ENCODE peak calls at places on chromosomes 12 and 14, in six cellular contexts. U is adipocyte, O is small intestine, L is GM12878, A is aorta, K is DND-41. D is an unnamed sample.

GRCh38 chr14:105857223-105857815 is 330.9 kb downstream of the TMEM121 start:
- DNase-seq in U (no peak), O (no peak), L (no peak), A (peak; percentile 56), K (peak; percentile 6), D (peak; percentile 55)

GRCh38 chr12:12521044-12521485 is 41.6 kb downstream of the DUSP16 start:
- DNase-seq in U (no peak), O (peak; percentile 66), L (no peak), A (no peak), K (no peak), D (no peak)

GRCh38 chr14:78710963-78711362 is 540.8 kb downstream of the NRXN3 start:
- DNase-seq in U (no peak), O (no peak), L (no peak), A (no peak), K (no peak), D (no peak)

GRCh38 chr14:75976838-75977237 is 5.0 kb downstream of the TGFB3 start:
- DNase-seq in U (no peak), O (no peak), L (no peak), A (no peak), K (no peak), D (no peak)

GRCh38 chr14:25394356-25394755 is 344.4 kb upstream of the STXBP6 start:
- DNase-seq in U (no peak), O (no peak), L (no peak), A (no peak), K (no peak), D (no peak)

GRCh38 chr12:76201758-76202157 is 117.3 kb upstream of the NAP1L1 start:
- DNase-seq in U (no peak), O (no peak), L (no peak), A (no peak), K (peak; percentile 27), D (no peak)

GRCh38 chr12:102562836-102563425 is 82.6 kb upstream of the IGF1 start:
- DNase-seq in U (no peak), O (no peak), L (no peak), A (no peak), K (no peak), D (no peak)

GRCh38 chr12:76563061-76563460 is 3.5 kb upstream of the OSBPL8 start:
- DNase-seq in U (no peak), O (no peak), L (no peak), A (no peak), K (no peak), D (no peak)

GRCh38 chr14:53093206-53093605 is 59.9 kb downstream of the DDHD1 start:
- DNase-seq in U (peak; percentile 83), O (no peak), L (no peak), A (no peak), K (no peak), D (no peak)

GRCh38 chr14:73712540-73713141 is 1.5 kb downstream of the PNMA1 start:
- DNase-seq in U (peak; percentile 50), O (peak; percentile 71), L (no peak), A (no peak), K (peak; percentile 46), D (no peak)

GRCh38 chr12:18595406-18595805 is 142.4 kb downstream of the PLCZ1 start:
- DNase-seq in U (peak; percentile 9), O (no peak), L (no peak), A (no peak), K (no peak), D (no peak)

DNA sequence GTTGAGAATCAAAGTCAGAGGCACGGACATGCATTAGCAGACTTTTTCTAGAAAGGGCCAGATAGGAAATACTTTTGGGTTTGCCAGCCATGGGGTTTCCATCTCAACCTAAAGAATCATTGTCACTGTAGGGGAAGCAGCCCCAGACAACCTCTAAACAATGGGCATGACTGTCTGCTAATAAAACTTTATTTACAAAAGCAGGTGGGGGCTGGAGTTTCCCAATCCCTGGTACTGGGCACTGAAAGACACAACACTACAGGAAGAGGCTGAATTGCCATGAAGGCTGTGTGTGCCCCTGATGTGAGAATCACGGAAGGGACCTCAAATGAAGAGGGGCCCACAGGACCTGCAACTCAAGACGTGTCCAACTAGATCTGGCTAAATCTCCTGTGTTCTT is 62.0 kb upstream of the GPR68 start:
- DNase-seq in U (no peak), O (no peak), L (no peak), A (no peak), K (no peak), D (no peak)
- H3K36me3 ChIP-seq in U (no peaks in the 10 kb centered on the region), O (peaks cover 28% of the 10 kb centered on the region), L (peaks cover 58% of the 10 kb centered on the region), A (no peaks in the 10 kb centered on the region), K (peaks cover 96% of the 10 kb centered on the region), D (peaks cover 95% of the 10 kb centered on the region)

DNA sequence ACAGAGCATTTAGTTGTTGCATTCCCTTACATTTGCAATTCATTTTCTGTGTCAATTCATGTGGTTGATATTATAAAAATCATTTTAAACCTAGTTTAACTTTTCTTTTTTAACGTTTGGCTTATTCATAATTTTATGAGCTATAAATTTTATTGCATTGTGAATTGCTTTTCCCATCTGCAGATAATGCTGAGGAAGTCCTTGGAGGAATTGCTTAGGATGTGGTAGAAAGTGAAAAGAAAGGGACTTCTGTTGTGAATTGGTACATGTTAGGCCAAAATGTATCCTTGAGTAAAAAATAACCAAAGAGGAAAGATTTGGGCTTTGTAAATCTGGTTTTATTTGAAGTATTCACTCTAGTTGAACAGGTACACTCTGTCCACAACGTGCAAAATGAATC is 17.1 kb upstream of the SLC15A5 start:
- DNase-seq in U (no peak), O (peak; percentile 17), L (no peak), A (no peak), K (no peak), D (no peak)
- H3K4me3 ChIP-seq in U (no peak overlapping the region), O (no peak overlapping the region), L (no peak overlapping the region), A (no peak overlapping the region), K (no peak overlapping the region), D (no peak overlapping the region)

GRCh38 chr12:39937119-39937518 is 168.8 kb downstream of the SLC2A13 start:
- DNase-seq in U (no peak), O (no peak), L (no peak), A (no peak), K (no peak), D (no peak)
- H3K4me1 ChIP-seq in U (peaks cover 11% of the 10 kb centered on the region), O (no peaks in the 10 kb centered on the region), L (no peaks in the 10 kb centered on the region), A (no peaks in the 10 kb centered on the region), K (no peaks in the 10 kb centered on the region), D (no peaks in the 10 kb centered on the region)

GRCh38 chr14:21382095-21382494 is 1.7 kb downstream of the SUPT16H start:
- DNase-seq in U (no peak), O (no peak), L (no peak), A (no peak), K (no peak), D (no peak)

GRCh38 chr14:21382886-21383847 is 652 bp downstream of the SUPT16H start:
- DNase-seq in U (peak; percentile 77), O (peak; percentile 36), L (no peak), A (peak; percentile 78), K (peak; percentile 62), D (peak; percentile 38)

GRCh38 chr14:21384494-21384851 is 654 bp upstream of the SUPT16H start:
- DNase-seq in U (no peak), O (no peak), L (no peak), A (no peak), K (no peak), D (no peak)

GRCh38 chr14:21383848-21384493 is at the start of gene SUPT16H:
- DNase-seq in U (peak; percentile 99), O (peak; percentile 97), L (peak; percentile 71), A (peak; percentile 99), K (peak; percentile 97), D (peak; percentile 92)

GRCh38 chr14:21385170-21385904 is 1.5 kb upstream of the SUPT16H start:
- DNase-seq in U (no peak), O (no peak), L (no peak), A (no peak), K (peak; percentile 17), D (no peak)
- H3K36me3 ChIP-seq in U (peaks cover 50% of the 10 kb centered on the region), O (no peaks in the 10 kb centered on the region), L (peaks cover 16% of the 10 kb centered on the region), A (peaks cover 2% of the 10 kb centered on the region), K (peaks cover 66% of the 10 kb centered on the region), D (peaks cover 13% of the 10 kb centered on the region)

D was measured in CD4-positive, CD25-positive, alpha-beta regulatory T cell.